ENCODE peak calls at places on chromosomes 2 and 18, in nine cellular contexts. G is fibroblast of the conjunctiva; R is adrenal gland; X is spleen; Y is stimulated activated CD4-positive, alpha-beta T cell treated with anti-CD3 and anti-CD28 coated beads, TNF-alpha, amount 100 ng/mL, for 4 hours; Z is EH; L is islet precursor cell; C is hippocampal formation; U is activated T-cell treated with anti-CD3 and anti-CD28 coated beads for 1 hour. J is an unnamed sample.

GRCh38 chr2:103285354-103285753 is 523.5 kb downstream of the TMEM182 start:
- DNase-seq in G (no peak), R (no peak), X (no peak), Y (no peak), Z (no peak), L (no peak), C (no peak), U (no peak), J (no peak)

GRCh38 chr2:108937367-108938017 is 51.5 kb downstream of the EDAR start:
- DNase-seq in G (no peak), R (no peak), X (no peak), Y (no peak), Z (no peak), L (no peak), C (no peak), U (no peak), J (no peak)

GRCh38 chr2:3595985-3596384 is 1.1 kb downstream of the COLEC11 start:
- DNase-seq in G (no peak), R (no peak), X (no peak), Y (no peak), Z (no peak), L (no peak), C (no peak), U (no peak), J (no peak)

GRCh38 chr2:53289309-53290006 is 478.1 kb upstream of the CHAC2 start:
- DNase-seq in G (no peak), R (no peak), X (no peak), Y (no peak), Z (no peak), L (no peak), C (no peak), U (no peak), J (no peak)

GRCh38 chr2:183037660-183038340 is 457 bp downstream of the NCKAP1 start:
- DNase-seq in G (no peak), R (no peak), X (no peak), Y (no peak), Z (peak; percentile 40), L (no peak), C (peak; percentile 39), U (peak; percentile 28), J (peak; percentile 16)

GRCh38 chr18:43780782-43781340 is 503.6 kb upstream of the SYT4 start:
- DNase-seq in G (peak; percentile 47), R (no peak), X (no peak), Y (no peak), Z (peak; percentile 77), L (no peak), C (no peak), U (no peak), J (no peak)

GRCh38 chr2:202375611-202376408 is at the start of gene BMPR2:
- DNase-seq in G (peak; percentile 83), R (peak; percentile 92), X (peak; percentile 95), Y (peak; percentile 72), Z (peak; percentile 93), L (peak; percentile 97), C (peak; percentile 85), U (peak; percentile 77), J (peak; percentile 75)

GRCh38 chr2:122136071-122136470 is 380.6 kb downstream of the TSN start:
- DNase-seq in G (no peak), R (no peak), X (no peak), Y (no peak), Z (peak; percentile 52), L (no peak), C (no peak), U (no peak), J (no peak)

GRCh38 chr18:2430191-2430590 is 141.1 kb downstream of the METTL4 start:
- DNase-seq in G (no peak), R (no peak), X (no peak), Y (no peak), Z (no peak), L (no peak), C (no peak), U (no peak), J (no peak)

J was measured in effector CD8-positive, alpha-beta T cell.